ENCODE peak calls at places on chromosomes 4 and X, in five cellular contexts. One of them, this sample, is unnamed.

GRCh38 chr4:67288964-67289363 is 256.3 kb downstream of the CENPC start:
- DNase-seq in Right ventricle myocardium superior: no peak
- DNase-seq in progenitor cell of endocrine pancreas: peak; percentile 30
- DNase-seq in dorsolateral prefrontal cortex: no peak
- DNase-seq in GM20000: peak; percentile 33
- DNase-seq in this sample: no peak

GRCh38 chr4:2829933-2830451 is 13.7 kb upstream of the ADD1 start:
- DNase-seq in dorsolateral prefrontal cortex: no peak
- DNase-seq in GM20000: no peak
- DNase-seq in Right ventricle myocardium superior: no peak
- DNase-seq in progenitor cell of endocrine pancreas: no peak
- DNase-seq in this sample: no peak

GRCh38 chrX:116667346-116667745 is 204.6 kb upstream of the CT83 start:
- DNase-seq in dorsolateral prefrontal cortex: no peak
- DNase-seq in Right ventricle myocardium superior: no peak
- DNase-seq in progenitor cell of endocrine pancreas: no peak
- DNase-seq in GM20000: no peak
- DNase-seq in this sample: no peak

GRCh38 chr4:105092768-105093167 is 53.9 kb upstream of the TET2 start:
- DNase-seq in dorsolateral prefrontal cortex: no peak
- DNase-seq in progenitor cell of endocrine pancreas: no peak
- DNase-seq in Right ventricle myocardium superior: no peak
- DNase-seq in GM20000: no peak
- DNase-seq in this sample: no peak

GRCh38 chrX:65203545-65203944 is 227.3 kb upstream of the ZC4H2 start:
- DNase-seq in progenitor cell of endocrine pancreas: no peak
- DNase-seq in GM20000: no peak
- DNase-seq in dorsolateral prefrontal cortex: no peak
- DNase-seq in Right ventricle myocardium superior: no peak
- DNase-seq in this sample: no peak

GRCh38 chr4:20273793-20274192 is 22.1 kb downstream of the SLIT2 start:
- DNase-seq in dorsolateral prefrontal cortex: no peak
- DNase-seq in Right ventricle myocardium superior: no peak
- DNase-seq in progenitor cell of endocrine pancreas: no peak
- DNase-seq in GM20000: no peak
- DNase-seq in this sample: no peak

GRCh38 chrX:37330642-37331041 is 18.5 kb upstream of the PRRG1 start:
- DNase-seq in GM20000: no peak
- DNase-seq in dorsolateral prefrontal cortex: no peak
- DNase-seq in Right ventricle myocardium superior: no peak
- DNase-seq in progenitor cell of endocrine pancreas: no peak
- DNase-seq in this sample: no peak

GRCh38 chr4:55181606-55182005 is 56.2 kb upstream of the KDR start:
- DNase-seq in progenitor cell of endocrine pancreas: no peak
- DNase-seq in Right ventricle myocardium superior: no peak
- DNase-seq in dorsolateral prefrontal cortex: no peak
- DNase-seq in GM20000: no peak
- DNase-seq in this sample: no peak

GRCh38 chr4:70183168-70183939 is 12.2 kb upstream of the ODAM start:
- DNase-seq in progenitor cell of endocrine pancreas: no peak
- DNase-seq in GM20000: peak; percentile 30
- DNase-seq in Right ventricle myocardium superior: no peak
- DNase-seq in dorsolateral prefrontal cortex: no peak
- DNase-seq in this sample: no peak

GRCh38 chrX:9310596-9310995 is 154.3 kb upstream of the TBL1X start:
- DNase-seq in dorsolateral prefrontal cortex: no peak
- DNase-seq in progenitor cell of endocrine pancreas: no peak
- DNase-seq in GM20000: no peak
- DNase-seq in Right ventricle myocardium superior: no peak
- DNase-seq in this sample: no peak

GRCh38 chrX:40098264-40099045 is 697 bp upstream of the BCOR start:
- DNase-seq in dorsolateral prefrontal cortex: no peak
- DNase-seq in Right ventricle myocardium superior: peak; percentile 60
- DNase-seq in progenitor cell of endocrine pancreas: peak; percentile 30
- DNase-seq in GM20000: peak; percentile 61
- DNase-seq in this sample: no peak

GRCh38 chr4:188955066-188955465 is 815.8 kb downstream of the TRIML1 start:
- DNase-seq in dorsolateral prefrontal cortex: no peak
- DNase-seq in progenitor cell of endocrine pancreas: no peak
- DNase-seq in Right ventricle myocardium superior: peak; percentile 35
- DNase-seq in GM20000: no peak
- DNase-seq in this sample: no peak

GRCh38 chrX:154123241-154124219 is 20.5 kb upstream of the OPN1LW start:
- DNase-seq in GM20000: peak; percentile 34
- DNase-seq in dorsolateral prefrontal cortex: no peak
- DNase-seq in progenitor cell of endocrine pancreas: no peak
- DNase-seq in Right ventricle myocardium superior: peak; percentile 57
- DNase-seq in this sample: no peak

This sample was measured in nucleus accumbens.